ENCODE peak calls at places on chromosomes 12 and 14, in six cellular contexts. Q is WTC11, D is stomach, P is astrocyte of the spinal cord, W is psoas muscle, C is glutamatergic neuron. E is an unnamed sample.

GRCh38 chr14:52960627-52961026 is 9.8 kb upstream of the FERMT2 start:
- DNase-seq in Q (no peak), D (no peak), P (no peak), W (no peak), C (no peak), E (no peak)

GRCh38 chr14:40058916-40059897 is 627.0 kb upstream of the FBXO33 start:
- DNase-seq in Q (no peak), D (no peak), P (no peak), W (no peak), C (no peak), E (no peak)

GRCh38 chr14:76348898-76349297 is 27.0 kb upstream of the ESRRB start:
- DNase-seq in Q (no peak), D (no peak), P (peak), W (peak), C (no peak), E (no peak)

GRCh38 chr14:63203015-63203414 is 1.2 kb upstream of the RHOJ start:
- DNase-seq in Q (no peak), D (no peak), P (no peak), W (no peak), C (no peak), E (no peak)

GRCh38 chr14:105899071-105899641 is 372.8 kb downstream of the TMEM121 start:
- DNase-seq in Q (peak), D (no peak), P (no peak), W (peak), C (no peak), E (no peak)

GRCh38 chr12:115794659-115795081 is 482.8 kb downstream of the MED13L start:
- DNase-seq in Q (no peak), D (no peak), P (no peak), W (no peak), C (no peak), E (no peak)

GRCh38 chr12:109047081-109047805 is 5.1 kb upstream of the USP30 start:
- DNase-seq in Q (no peak), D (no peak), P (no peak), W (no peak), C (no peak), E (no peak)

GRCh38 chr12:107027304-107028053 is 40.5 kb upstream of the MTERF2 start:
- DNase-seq in Q (no peak), D (no peak), P (peak), W (no peak), C (no peak), E (no peak)

GRCh38 chr14:24630872-24631477 is 3.0 kb downstream of the GZMB start:
- DNase-seq in Q (no peak), D (peak), P (no peak), W (no peak), C (no peak), E (no peak)

GRCh38 chr14:75306917-75307699 is 28.5 kb downstream of the FOS start:
- DNase-seq in Q (no peak), D (no peak), P (no peak), W (no peak), C (no peak), E (no peak)

GRCh38 chr14:94284221-94284620 is 8.8 kb downstream of the SERPINA10 start:
- DNase-seq in Q (no peak), D (no peak), P (peak), W (no peak), C (no peak), E (no peak)

GRCh38 chr14:82146846-82147245 is 613.2 kb upstream of the SEL1L start:
- DNase-seq in Q (no peak), D (no peak), P (no peak), W (no peak), C (no peak), E (no peak)

GRCh38 chr14:89836830-89837469 is 117.6 kb downstream of the EFCAB11 start:
- DNase-seq in Q (no peak), D (no peak), P (no peak), W (no peak), C (no peak), E (no peak)

GRCh38 chr12:118035194-118036041 is 18.9 kb downstream of the RFC5 start:
- DNase-seq in Q (no peak), D (no peak), P (peak), W (no peak), C (no peak), E (no peak)

GRCh38 chr12:53750812-53751335 is 905 bp downstream of the CISTR start:
- DNase-seq in Q (peak), D (no peak), P (no peak), W (peak), C (peak), E (no peak)

GRCh38 chr12:119644930-119645329 is 23.0 kb upstream of the PRKAB1 start:
- DNase-seq in Q (no peak), D (no peak), P (no peak), W (no peak), C (no peak), E (no peak)

GRCh38 chr12:123761841-123762714 is at the start of gene DNAH10:
- DNase-seq in Q (peak), D (no peak), P (no peak), W (no peak), C (peak), E (peak)

GRCh38 chr12:31023271-31023724 is 50.4 kb upstream of the DDX11 start:
- DNase-seq in Q (no peak), D (no peak), P (no peak), W (no peak), C (no peak), E (no peak)

GRCh38 chr14:106872619-106873446 is 1346.5 kb downstream of the TMEM121 start:
- DNase-seq in Q (no peak), D (peak), P (no peak), W (peak), C (no peak), E (no peak)

GRCh38 chr14:104284636-104285482 is 146.5 kb downstream of the KIF26A start:
- DNase-seq in Q (peak), D (no peak), P (no peak), W (peak), C (peak), E (no peak)

GRCh38 chr14:60722163-60722835 is 1.9 kb downstream of the SIX4 start:
- DNase-seq in Q (peak), D (peak), P (peak), W (peak), C (peak), E (peak)

GRCh38 chr12:122753213-122753571 is 568 bp downstream of the DENR start:
- DNase-seq in Q (no peak), D (no peak), P (no peak), W (no peak), C (no peak), E (no peak)

GRCh38 chr14:49619730-49620129 is 696 bp downstream of the RPL36AL start:
- DNase-seq in Q (no peak), D (no peak), P (no peak), W (no peak), C (no peak), E (no peak)

GRCh38 chr14:103802353-103802752 is 45.0 kb downstream of the PPP1R13B start:
- DNase-seq in Q (no peak), D (no peak), P (no peak), W (no peak), C (no peak), E (no peak)

GRCh38 chr14:71590131-71590530 is 342.1 kb upstream of the RGS6 start:
- DNase-seq in Q (no peak), D (no peak), P (no peak), W (no peak), C (no peak), E (no peak)

GRCh38 chr12:102690267-102690666 is 209.9 kb upstream of the IGF1 start:
- DNase-seq in Q (no peak), D (peak), P (no peak), W (no peak), C (no peak), E (no peak)

GRCh38 chr12:128290938-128291337 is 24.0 kb downstream of the TMEM132C start:
- DNase-seq in Q (no peak), D (no peak), P (no peak), W (no peak), C (no peak), E (no peak)

GRCh38 chr12:49389092-49389703 is 21.9 kb downstream of the SPATS2 start:
- DNase-seq in Q (peak), D (peak), P (no peak), W (peak), C (peak), E (no peak)

GRCh38 chr12:123058980-123059379 is 78.5 kb downstream of the ARL6IP4 start:
- DNase-seq in Q (no peak), D (no peak), P (no peak), W (no peak), C (no peak), E (no peak)

GRCh38 chr14:104297721-104298401 is 159.5 kb downstream of the KIF26A start:
- DNase-seq in Q (no peak), D (no peak), P (no peak), W (peak), C (peak), E (no peak)

GRCh38 chr14:35661875-35662274 is 127.9 kb downstream of the INSM2 start:
- DNase-seq in Q (no peak), D (no peak), P (no peak), W (no peak), C (no peak), E (no peak)

GRCh38 chr14:67151082-67151666 is 38.1 kb upstream of the GARIN2 start:
- DNase-seq in Q (no peak), D (no peak), P (no peak), W (no peak), C (no peak), E (no peak)
- TF ChIP-seq CTCF in Q (no peak), D (no peak), P (peak), W (no peak), C (no peak), E (peak)

GRCh38 chr12:98653866-98654493 is 8.9 kb downstream of the APAF1 start:
- DNase-seq in Q (no peak), D (no peak), P (peak), W (no peak), C (no peak), E (no peak)
- TF ChIP-seq CTCF in Q (no peak), D (no peak), P (peak), W (peak), C (peak), E (peak)

GRCh38 chr14:51131516-51131915 is 36.6 kb upstream of the TRIM9 start:
- DNase-seq in Q (no peak), D (no peak), P (no peak), W (no peak), C (no peak), E (no peak)

GRCh38 chr14:51129130-51129529 is 34.2 kb upstream of the TRIM9 start:
- DNase-seq in Q (no peak), D (no peak), P (no peak), W (no peak), C (no peak), E (no peak)
- TF ChIP-seq CTCF in Q (no peak), D (no peak), P (no peak), W (no peak), C (no peak), E (no peak)

GRCh38 chr12:40668095-40668494 is 24.1 kb upstream of the CNTN1 start:
- DNase-seq in Q (no peak), D (no peak), P (no peak), W (no peak), C (no peak), E (no peak)
- TF ChIP-seq CTCF in Q (no peak), D (no peak), P (no peak), W (no peak), C (no peak), E (no peak)

DNA sequence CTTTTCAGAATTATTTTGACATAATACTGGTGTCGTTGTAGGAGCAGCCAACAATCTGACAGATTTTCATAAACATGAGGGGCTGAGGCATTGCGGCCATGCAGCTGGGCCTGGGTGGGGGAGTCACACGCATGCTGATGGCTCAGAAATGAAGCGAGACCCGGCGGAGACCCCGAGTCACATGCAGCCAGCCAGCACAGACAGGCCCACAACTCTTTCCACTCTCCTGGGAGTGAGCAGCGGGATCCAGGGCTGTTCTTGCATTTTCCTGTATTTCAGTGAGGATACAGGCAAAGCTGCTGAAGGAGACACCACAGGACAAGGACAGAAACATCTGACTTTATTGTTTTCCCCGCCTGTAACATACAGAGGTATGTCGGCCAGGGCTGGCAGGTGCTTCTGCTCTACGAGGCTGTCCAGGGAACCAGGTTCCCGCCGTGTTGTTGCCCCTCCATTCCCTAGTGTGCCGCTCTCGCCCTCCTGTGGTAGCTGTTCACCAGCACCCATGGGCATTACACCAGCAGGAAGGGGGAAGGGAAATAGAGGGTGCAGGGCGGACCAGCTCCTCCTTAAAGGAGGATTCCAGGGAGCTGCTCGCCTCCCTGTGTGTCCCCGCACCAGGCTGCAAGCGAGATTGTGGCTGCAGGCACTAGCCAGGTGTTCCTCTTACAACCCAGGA is 30.5 kb downstream of the FZD10 start:
- DNase-seq in Q (peak), D (peak), P (no peak), W (no peak), C (no peak), E (no peak)
- TF ChIP-seq CTCF in Q (no peak), D (no peak), P (no peak), W (no peak), C (no peak), E (peak)

GRCh38 chr14:99918781-99919180 is 125.6 kb downstream of the EML1 start:
- DNase-seq in Q (no peak), D (no peak), P (no peak), W (no peak), C (no peak), E (no peak)

GRCh38 chr14:99909500-99910064 is 116.4 kb downstream of the EML1 start:
- DNase-seq in Q (no peak), D (no peak), P (no peak), W (no peak), C (no peak), E (no peak)

GRCh38 chr14:99910337-99911268 is 117.4 kb downstream of the EML1 start:
- DNase-seq in Q (no peak), D (no peak), P (peak), W (no peak), C (no peak), E (no peak)

GRCh38 chr14:99916091-99916383 is 122.8 kb downstream of the EML1 start:
- DNase-seq in Q (no peak), D (no peak), P (no peak), W (no peak), C (no peak), E (no peak)

DNA sequence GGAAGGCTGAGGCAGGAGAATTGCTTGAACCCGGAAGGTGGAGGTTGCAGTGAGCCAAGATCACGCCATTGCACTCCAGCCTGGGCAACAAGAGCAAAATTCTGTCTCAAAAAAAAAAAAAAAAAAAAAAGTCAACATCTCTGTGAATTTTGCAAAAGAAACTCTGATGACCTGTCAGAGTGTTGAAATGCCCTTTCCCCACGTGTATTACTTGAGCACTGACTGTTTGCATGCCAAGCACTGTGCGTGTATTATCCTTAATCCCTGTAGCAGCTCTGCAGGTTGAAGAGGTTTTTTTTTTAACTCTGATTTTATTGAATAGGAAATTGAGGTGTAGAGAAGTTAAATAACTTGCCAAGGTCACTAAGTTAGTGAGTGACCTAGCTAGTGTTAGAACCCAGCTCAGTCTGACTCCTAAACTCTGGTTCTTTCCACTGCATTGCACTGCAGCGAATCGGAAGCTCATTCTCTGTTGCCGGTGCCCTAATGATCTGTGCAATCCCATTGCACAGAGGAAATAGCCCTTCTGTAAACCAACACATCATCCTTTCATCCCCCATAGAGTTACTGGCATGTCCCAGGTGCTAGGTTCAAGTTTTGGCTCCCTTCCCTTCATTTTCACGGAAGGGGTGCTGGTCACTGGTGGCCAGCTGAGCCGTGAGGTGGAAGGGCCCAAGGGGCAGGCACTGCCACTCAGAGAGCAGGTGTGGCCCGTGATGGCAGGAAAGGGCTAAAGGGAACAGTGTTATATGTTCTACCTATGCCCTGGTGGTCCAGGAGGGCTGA is 122.3 kb downstream of the EML1 start:
- DNase-seq in Q (no peak), D (no peak), P (no peak), W (no peak), C (no peak), E (no peak)
- TF ChIP-seq CTCF in Q (no peak), D (no peak), P (no peak), W (no peak), C (no peak), E (no peak)

GRCh38 chr12:104669057-104669770 is 212.5 kb downstream of the CHST11 start:
- DNase-seq in Q (no peak), D (peak), P (peak), W (no peak), C (no peak), E (peak)
- TF ChIP-seq CTCF in Q (no peak), D (no peak), P (peak), W (peak), C (no peak), E (peak)